ENCODE peak calls at places on chromosomes 5 and 9, in five cellular contexts. H, L, R, T and E are unnamed samples.

GRCh38 chr9:38439291-38439915 is 15.1 kb upstream of the IGFBPL1 start:
- DNase-seq in H (no peak), L (no peak), R (no peak), T (no peak), E (no peak)

GRCh38 chr9:72140582-72140981 is 8.7 kb upstream of the GDA start:
- DNase-seq in H (no peak), L (no peak), R (no peak), T (no peak), E (no peak)

GRCh38 chr9:130913599-130914416 is 17.2 kb upstream of the QRFP start:
- DNase-seq in H (no peak), L (no peak), R (no peak), T (no peak), E (no peak)

GRCh38 chr5:60371065-60371464 is 328.9 kb downstream of the DEPDC1B start:
- DNase-seq in H (no peak), L (no peak), R (no peak), T (no peak), E (no peak)

GRCh38 chr5:136011427-136012001 is 17.3 kb upstream of the TGFBI start:
- DNase-seq in H (no peak), L (peak), R (no peak), T (no peak), E (no peak)

GRCh38 chr9:95506438-95506691 is 10.4 kb downstream of the PTCH1 start:
- DNase-seq in H (no peak), L (peak), R (no peak), T (peak), E (no peak)

GRCh38 chr5:133403741-133404364 is 208.5 kb downstream of the FSTL4 start:
- DNase-seq in H (no peak), L (no peak), R (no peak), T (no peak), E (no peak)

GRCh38 chr9:130501645-130502044 is 56.9 kb downstream of the ASS1 start:
- DNase-seq in H (no peak), L (no peak), R (no peak), T (no peak), E (no peak)

GRCh38 chr9:132160802-132161742 is 786 bp upstream of the NTNG2 start:
- DNase-seq in H (peak), L (peak), R (no peak), T (peak), E (peak)

GRCh38 chr9:126309427-126310179 is 17.0 kb upstream of the MVB12B start:
- DNase-seq in H (no peak), L (no peak), R (no peak), T (no peak), E (no peak)

GRCh38 chr5:169914766-169915165 is 65.5 kb downstream of the INSYN2B start:
- DNase-seq in H (no peak), L (peak), R (no peak), T (peak), E (no peak)

GRCh38 chr9:96154081-96154480 is 147.9 kb downstream of the HSD17B3 start:
- DNase-seq in H (no peak), L (no peak), R (no peak), T (no peak), E (no peak)

GRCh38 chr9:91332476-91333231 is 29.1 kb downstream of the AUH start:
- DNase-seq in H (no peak), L (no peak), R (no peak), T (peak), E (no peak)

GRCh38 chr5:173155912-173156311 is 11.6 kb downstream of the BNIP1 start:
- DNase-seq in H (no peak), L (no peak), R (no peak), T (no peak), E (no peak)

GRCh38 chr9:118362123-118362522 is 657.9 kb downstream of the TLR4 start:
- DNase-seq in H (no peak), L (no peak), R (no peak), T (no peak), E (no peak)

GRCh38 chr9:90485028-90485427 is 157.6 kb downstream of the DIRAS2 start:
- DNase-seq in H (no peak), L (no peak), R (no peak), T (no peak), E (no peak)

GRCh38 chr5:10863763-10864383 is 102.8 kb upstream of the DAP start:
- DNase-seq in H (no peak), L (peak), R (no peak), T (peak), E (peak)

GRCh38 chr5:14407746-14408175 is 173.8 kb upstream of the OTULINL start:
- DNase-seq in H (no peak), L (no peak), R (no peak), T (no peak), E (no peak)

GRCh38 chr9:36488322-36488838 is 84.3 kb upstream of the MELK start:
- DNase-seq in H (no peak), L (no peak), R (no peak), T (no peak), E (no peak)

GRCh38 chr5:108529381-108529780 is 147.5 kb upstream of the FBXL17 start:
- DNase-seq in H (no peak), L (no peak), R (no peak), T (no peak), E (no peak)

GRCh38 chr5:32298056-32298420 is 14.7 kb downstream of the MTMR12 start:
- DNase-seq in H (no peak), L (no peak), R (no peak), T (no peak), E (no peak)

GRCh38 chr5:132081458-132081857 is 7.9 kb downstream of the CSF2 start:
- DNase-seq in H (no peak), L (no peak), R (no peak), T (no peak), E (no peak)

GRCh38 chr5:9387879-9388278 is 158.0 kb downstream of the SEMA5A start:
- DNase-seq in H (no peak), L (peak), R (no peak), T (no peak), E (no peak)

GRCh38 chr9:36987409-36987808 is 46.7 kb downstream of the PAX5 start:
- DNase-seq in H (no peak), L (no peak), R (no peak), T (no peak), E (no peak)

GRCh38 chr9:89954229-89954628 is 349.4 kb downstream of the GADD45G start:
- DNase-seq in H (no peak), L (no peak), R (no peak), T (no peak), E (no peak)

GRCh38 chr5:124655943-124656459 is 90.4 kb downstream of the ZNF608 start:
- DNase-seq in H (peak), L (peak), R (no peak), T (peak), E (no peak)

GRCh38 chr5:27403248-27403882 is 365.0 kb upstream of the CDH9 start:
- DNase-seq in H (no peak), L (no peak), R (no peak), T (no peak), E (no peak)

GRCh38 chr9:479316-479715 is 264.7 kb downstream of the DOCK8 start:
- DNase-seq in H (no peak), L (no peak), R (no peak), T (no peak), E (no peak)

GRCh38 chr5:119273391-119273839 is 82.4 kb upstream of the TNFAIP8 start:
- DNase-seq in H (peak), L (no peak), R (no peak), T (peak), E (no peak)

GRCh38 chr5:135880278-135880677 is 15.4 kb downstream of the IL9 start:
- DNase-seq in H (no peak), L (no peak), R (no peak), T (peak), E (no peak)

GRCh38 chr5:61306531-61307195 is 25.4 kb upstream of the ZSWIM6 start:
- DNase-seq in H (no peak), L (peak), R (no peak), T (no peak), E (no peak)

GRCh38 chr9:133761641-133762248 is 23.6 kb upstream of the SARDH start:
- DNase-seq in H (no peak), L (no peak), R (no peak), T (no peak), E (no peak)

GRCh38 chr9:112925058-112925641 is 34.5 kb upstream of the SLC46A2 start:
- DNase-seq in H (no peak), L (peak), R (no peak), T (peak), E (no peak)

GRCh38 chr5:96823900-96824351 is 16.2 kb upstream of the ERAP1 start:
- DNase-seq in H (no peak), L (peak), R (no peak), T (no peak), E (no peak)

GRCh38 chr9:100426532-100427365 is at the start of gene MSANTD3:
- DNase-seq in H (peak), L (peak), R (no peak), T (peak), E (peak)

GRCh38 chr5:74543162-74543995 is 97.1 kb downstream of the ENC1 start:
- DNase-seq in H (no peak), L (peak), R (no peak), T (no peak), E (no peak)

GRCh38 chr9:69546265-69546664 is 125.9 kb downstream of the APBA1 start:
- DNase-seq in H (no peak), L (peak), R (no peak), T (peak), E (no peak)

GRCh38 chr5:157689942-157690689 is 18.8 kb downstream of the C5orf52 start:
- DNase-seq in H (peak), L (no peak), R (no peak), T (no peak), E (no peak)
- TF ChIP-seq CTCF in H (peak), L (no peak), R (no peak), T (no peak), E (no peak)

GRCh38 chr5:150175536-150175935 is 9.0 kb downstream of the CDX1 start:
- DNase-seq in H (no peak), L (no peak), R (no peak), T (no peak), E (no peak)
- TF ChIP-seq CTCF in H (no peak), L (peak), R (peak), T (no peak), E (no peak)

DNA sequence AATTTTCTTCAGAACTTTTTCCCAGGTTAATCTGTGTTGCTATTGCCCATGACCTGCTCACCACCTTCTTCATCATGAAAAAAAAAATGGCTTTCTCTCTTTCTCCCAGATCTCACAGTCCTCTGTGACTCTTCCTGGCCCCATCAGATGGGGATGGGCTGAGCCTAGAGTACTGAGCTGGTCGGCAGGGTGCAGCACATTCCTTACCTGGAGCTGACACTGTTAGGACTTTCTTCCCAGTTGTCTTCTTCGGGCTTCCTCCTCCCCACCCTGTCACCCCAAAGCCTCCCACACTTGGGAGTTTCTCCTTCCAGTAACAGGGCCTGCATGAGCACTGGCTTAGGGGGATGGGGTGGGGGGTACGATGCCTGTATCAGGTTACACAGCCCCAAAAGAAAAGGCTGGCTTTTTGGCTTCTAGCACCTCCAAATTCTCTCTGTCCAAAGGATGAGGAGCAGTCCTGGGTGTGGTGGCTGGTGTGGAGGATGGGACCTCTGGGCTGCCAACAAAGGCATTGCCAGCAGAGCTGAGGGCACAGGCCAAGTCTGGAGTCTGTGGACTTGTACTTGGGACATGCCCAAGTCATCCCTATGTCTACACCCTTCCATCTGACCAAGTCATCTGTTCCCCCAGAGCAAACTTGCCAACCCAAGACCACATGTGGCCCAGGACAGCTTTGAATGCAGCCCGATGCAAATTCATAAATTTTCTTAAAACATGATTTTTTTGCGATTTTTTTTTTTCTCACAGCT is 68.0 kb upstream of the HSPA9 start:
- DNase-seq in H (no peak), L (no peak), R (no peak), T (no peak), E (no peak)
- TF ChIP-seq CTCF in H (no peak), L (no peak), R (no peak), T (no peak), E (no peak)

DNA sequence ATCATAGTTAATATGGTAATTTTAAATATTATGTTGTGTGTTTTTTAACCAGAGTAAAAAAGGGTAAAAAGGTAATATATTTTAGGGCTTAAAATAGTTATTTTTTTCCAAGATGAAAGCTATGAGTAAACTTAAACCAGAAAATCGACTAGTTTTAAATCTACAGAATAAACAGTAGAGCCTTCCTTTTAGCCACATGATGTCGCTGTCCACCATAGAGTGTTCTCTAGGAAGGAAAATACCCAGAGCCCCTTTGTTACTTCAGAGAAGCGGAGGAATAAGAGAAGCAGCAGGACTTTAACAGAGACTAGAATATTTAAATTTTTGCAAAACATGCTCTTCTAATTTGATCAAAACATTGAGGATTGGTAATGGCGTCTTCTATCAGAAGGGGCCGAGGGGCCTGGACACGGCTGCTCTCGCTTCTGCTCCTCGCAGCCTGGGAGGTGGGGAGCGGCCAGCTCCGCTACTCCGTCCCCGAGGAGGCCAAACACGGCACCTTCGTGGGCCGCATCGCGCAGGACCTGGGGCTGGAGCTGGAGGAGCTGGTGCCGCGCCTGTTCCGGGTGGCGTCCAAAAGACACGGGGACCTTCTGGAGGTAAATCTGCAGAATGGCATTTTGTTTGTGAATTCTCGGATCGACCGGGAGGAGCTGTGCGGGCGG is at the start of gene PCDHA2:
- DNase-seq in H (no peak), L (peak), R (no peak), T (no peak), E (no peak)
- TF ChIP-seq CTCF in H (no peak), L (peak), R (no peak), T (no peak), E (no peak)

DNA sequence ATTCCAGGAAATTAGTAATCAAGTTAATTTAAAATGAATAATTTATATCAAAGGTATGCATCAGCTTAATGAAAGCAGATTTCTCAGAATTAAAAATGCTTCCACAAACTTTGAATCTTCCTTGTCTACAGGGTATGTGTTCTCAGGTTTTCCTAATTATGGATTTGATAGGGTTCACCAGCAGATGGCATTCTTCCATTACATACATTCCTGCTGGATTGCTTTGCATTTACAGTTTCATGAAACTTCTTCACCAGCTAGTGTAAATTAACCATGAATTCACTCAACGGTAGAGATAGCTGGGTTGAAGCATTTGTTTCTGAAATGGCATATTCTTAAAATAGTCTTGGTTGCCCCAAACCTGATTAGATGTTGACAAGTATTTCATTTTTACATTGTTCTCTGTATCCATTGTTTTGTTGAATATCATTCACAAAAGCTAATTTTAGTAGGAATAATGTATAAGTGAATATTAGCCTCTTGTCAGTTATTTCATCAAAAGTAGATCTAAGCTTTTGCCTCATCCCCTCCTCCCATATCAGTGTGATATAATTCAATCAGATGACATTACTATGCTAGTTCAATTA is 68.7 kb upstream of the WDR41 start:
- DNase-seq in H (no peak), L (peak), R (no peak), T (peak), E (no peak)
- TF ChIP-seq CTCF in H (no peak), L (peak), R (peak), T (no peak), E (no peak)

GRCh38 chr9:107142430-107142829 is 140.6 kb upstream of the RAD23B start:
- DNase-seq in H (no peak), L (no peak), R (no peak), T (peak), E (no peak)

GRCh38 chr9:107142896-107143603 is 140.0 kb upstream of the RAD23B start:
- DNase-seq in H (no peak), L (no peak), R (no peak), T (no peak), E (no peak)

GRCh38 chr9:107144475-107144874 is 138.6 kb upstream of the RAD23B start:
- DNase-seq in H (no peak), L (no peak), R (no peak), T (no peak), E (no peak)

GRCh38 chr9:107149756-107150155 is 133.3 kb upstream of the RAD23B start:
- DNase-seq in H (no peak), L (no peak), R (no peak), T (no peak), E (no peak)

GRCh38 chr9:107147134-107147533 is 135.9 kb upstream of the RAD23B start:
- DNase-seq in H (no peak), L (no peak), R (no peak), T (no peak), E (no peak)
- TF ChIP-seq CTCF in H (no peak), L (no peak), R (no peak), T (no peak), E (no peak)

DNA sequence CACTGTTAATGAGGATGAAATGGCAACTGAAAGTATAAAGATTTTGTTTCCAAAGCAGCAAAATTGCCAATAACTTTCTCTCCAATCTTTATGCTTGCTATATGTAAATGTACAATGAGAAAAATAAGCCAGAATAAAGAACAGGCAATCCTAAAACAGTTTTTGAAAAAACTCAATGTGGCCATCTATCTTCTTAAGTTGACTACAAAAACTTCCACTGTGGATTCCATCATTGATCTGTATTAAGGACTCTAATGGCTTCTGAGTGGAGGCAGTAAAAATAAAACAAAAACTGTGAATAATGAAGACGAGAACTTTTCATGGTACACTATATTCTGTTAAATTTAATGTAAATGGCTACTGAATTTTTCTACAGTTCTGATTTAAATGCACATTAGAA is 382.9 kb downstream of the TMEM232 start:
- DNase-seq in H (no peak), L (no peak), R (no peak), T (no peak), E (no peak)
- TF ChIP-seq CTCF in H (no peak), L (peak), R (peak), T (no peak), E (no peak)

GRCh38 chr5:164324239-164324638 is 818.8 kb downstream of the MAT2B start:
- DNase-seq in H (no peak), L (no peak), R (no peak), T (no peak), E (no peak)

GRCh38 chr5:164326219-164326618 is 820.8 kb downstream of the MAT2B start:
- DNase-seq in H (no peak), L (no peak), R (no peak), T (no peak), E (no peak)
- TF ChIP-seq CTCF in H (no peak), L (no peak), R (peak), T (no peak), E (no peak)